ENCODE peak calls at places on chromosomes 16 and 17, in six cellular contexts. R is IMR-90, Q is stomach, E is psoas muscle, L is upper lobe of right lung, A is heart left ventricle. U is an unnamed sample.

GRCh38 chr16:69712914-69713581 is 13.3 kb downstream of the NQO1 start:
- DNase-seq in R (no peak), Q (no peak), E (no peak), L (no peak), A (no peak), U (no peak)

GRCh38 chr16:2799205-2799851 is 1.1 kb downstream of the PRSS41 start:
- DNase-seq in R (no peak), Q (no peak), E (peak; percentile 31), L (no peak), A (no peak), U (no peak)

GRCh38 chr16:53071748-53072301 is 17.0 kb downstream of the CHD9 start:
- DNase-seq in R (no peak), Q (no peak), E (peak; percentile 84), L (peak; percentile 71), A (peak; percentile 92), U (no peak)

GRCh38 chr16:24094660-24095059 is 161.5 kb upstream of the CACNG3 start:
- DNase-seq in R (no peak), Q (no peak), E (no peak), L (no peak), A (no peak), U (no peak)

GRCh38 chr16:85192233-85192632 is 80.0 kb upstream of the CIBAR2 start:
- DNase-seq in R (no peak), Q (no peak), E (no peak), L (no peak), A (no peak), U (no peak)

GRCh38 chr16:71676236-71676635 is 48.3 kb downstream of the PHLPP2 start:
- DNase-seq in R (no peak), Q (no peak), E (no peak), L (no peak), A (no peak), U (no peak)

GRCh38 chr16:57411362-57411976 is 6.9 kb downstream of the CCL17 start:
- DNase-seq in R (no peak), Q (no peak), E (no peak), L (no peak), A (no peak), U (no peak)

GRCh38 chr16:12468552-12468951 is 335.1 kb downstream of the CPPED1 start:
- DNase-seq in R (no peak), Q (no peak), E (no peak), L (no peak), A (no peak), U (no peak)

GRCh38 chr16:4477966-4478365 is 1.8 kb downstream of the HMOX2 start:
- DNase-seq in R (peak; percentile 61), Q (no peak), E (no peak), L (no peak), A (no peak), U (no peak)

GRCh38 chr17:81396722-81397313 is 1.6 kb downstream of the BAHCC1 start:
- DNase-seq in R (no peak), Q (peak; percentile 56), E (peak; percentile 76), L (peak; percentile 79), A (no peak), U (no peak)

GRCh38 chr17:77212081-77212832 is 71.5 kb downstream of the SEC14L1 start:
- DNase-seq in R (no peak), Q (no peak), E (no peak), L (no peak), A (no peak), U (no peak)

GRCh38 chr17:77214328-77214727 is 73.6 kb downstream of the SEC14L1 start:
- DNase-seq in R (no peak), Q (no peak), E (no peak), L (no peak), A (no peak), U (peak; percentile 39)

GRCh38 chr17:77212833-77213777 is 72.3 kb downstream of the SEC14L1 start:
- DNase-seq in R (no peak), Q (no peak), E (no peak), L (no peak), A (no peak), U (no peak)

GRCh38 chr17:77214743-77215142 is 74.0 kb downstream of the SEC14L1 start:
- DNase-seq in R (peak; percentile 31), Q (peak; percentile 51), E (peak; percentile 70), L (no peak), A (peak; percentile 57), U (peak; percentile 75)

DNA sequence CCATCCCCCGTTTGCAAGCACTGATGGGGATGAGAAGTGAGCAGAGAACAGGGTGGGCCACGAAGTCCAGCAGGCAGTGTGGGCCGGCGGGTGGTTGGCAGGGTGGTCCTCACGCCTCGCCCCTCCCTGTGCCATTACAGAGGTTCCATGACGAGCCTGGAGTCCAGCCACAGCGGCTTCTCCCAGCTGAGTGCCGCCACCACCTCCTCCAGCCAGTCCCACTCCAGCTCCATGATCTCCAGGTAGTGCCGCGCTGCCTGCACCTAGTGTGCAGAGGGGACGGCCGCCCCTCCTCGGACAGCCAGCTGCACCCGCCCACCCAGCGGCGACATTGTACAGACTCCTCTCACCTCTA is 73.0 kb downstream of the SEC14L1 start:
- DNase-seq in R (no peak), Q (no peak), E (no peak), L (no peak), A (no peak), U (no peak)
- H3K27ac ChIP-seq in R (no peak overlapping the region), Q (no peak overlapping the region), E (no peak overlapping the region), L (no peak overlapping the region), A (no peak overlapping the region), U (peak overlapping the region; percentile 98)

DNA sequence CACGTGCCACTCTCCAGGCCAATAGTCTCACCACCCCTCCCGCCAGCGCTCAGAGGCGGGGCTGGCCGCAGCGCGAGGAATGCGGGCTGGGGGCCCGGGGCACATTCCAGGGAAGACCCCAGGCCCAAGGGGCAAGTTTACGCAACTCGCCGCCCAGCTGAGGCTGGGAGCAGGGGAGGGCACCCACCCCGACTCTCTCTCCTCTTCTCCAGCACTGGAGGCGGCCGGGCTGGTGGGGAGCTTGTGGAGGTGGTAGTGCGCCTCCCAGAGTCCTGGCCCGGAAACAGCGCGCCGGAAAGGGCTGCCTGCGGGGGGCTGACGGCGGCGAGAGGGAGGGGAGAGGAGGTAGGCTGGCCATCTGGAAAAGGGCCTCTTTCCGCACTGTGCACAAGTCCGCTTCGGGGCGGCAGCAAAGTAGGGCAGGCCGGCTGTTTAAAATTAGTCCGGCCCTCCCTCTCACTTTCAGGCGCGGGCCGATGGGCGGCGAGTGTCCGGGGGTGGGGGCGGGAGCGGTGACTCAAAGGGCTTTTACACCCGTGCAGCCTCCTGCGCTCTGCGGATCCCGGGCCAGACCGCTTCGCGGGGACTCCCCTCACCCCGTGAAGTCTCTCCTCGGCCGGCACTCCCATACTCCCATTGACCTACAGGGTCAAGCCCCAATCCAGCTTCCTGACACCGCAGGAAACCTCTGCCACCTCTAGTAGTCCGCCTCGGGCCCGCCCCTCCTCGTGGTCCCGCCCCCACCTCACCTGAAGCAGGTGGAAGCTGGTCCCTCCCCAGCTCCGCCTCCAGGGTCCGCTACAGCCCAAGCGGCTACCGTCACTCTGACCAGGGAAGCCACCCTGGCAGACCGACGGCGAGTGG is 968 bp downstream of the FHOD1 start:
- DNase-seq in R (peak; percentile 85), Q (peak; percentile 95), E (peak; percentile 91), L (peak; percentile 97), A (peak; percentile 89), U (no peak)
- TF ChIP-seq CTCF in R (peak; percentile 42), Q (no peak), E (peak; percentile 33), L (peak; percentile 51), A (peak; percentile 17), U (peak; percentile 26)

DNA sequence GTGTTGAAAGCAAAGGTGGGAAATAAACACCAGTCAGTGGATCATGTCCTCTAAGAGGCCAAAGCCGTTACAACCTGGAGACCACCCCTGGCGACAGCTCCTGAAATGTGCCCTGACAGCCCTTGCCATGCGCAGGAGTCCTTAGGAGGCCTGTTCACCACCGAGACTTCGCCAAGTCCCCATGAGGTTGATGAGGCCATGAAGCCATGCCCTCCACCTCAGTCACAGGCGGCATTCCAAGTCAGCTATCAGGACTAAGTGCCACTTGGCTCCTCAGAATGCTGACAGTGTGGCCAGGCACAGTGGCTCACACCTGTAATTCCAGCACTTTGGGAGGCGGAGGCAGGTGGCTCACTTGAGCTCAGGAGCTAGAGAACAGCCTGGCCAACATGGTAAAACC is 27.1 kb downstream of the ADAM11 start:
- DNase-seq in R (no peak), Q (no peak), E (no peak), L (peak; percentile 71), A (no peak), U (no peak)
- H3K27ac ChIP-seq in R (no peak overlapping the region), Q (peak overlapping the region; percentile 46), E (no peak overlapping the region), L (no peak overlapping the region), A (peak overlapping the region; percentile 89), U (no peak overlapping the region)

DNA sequence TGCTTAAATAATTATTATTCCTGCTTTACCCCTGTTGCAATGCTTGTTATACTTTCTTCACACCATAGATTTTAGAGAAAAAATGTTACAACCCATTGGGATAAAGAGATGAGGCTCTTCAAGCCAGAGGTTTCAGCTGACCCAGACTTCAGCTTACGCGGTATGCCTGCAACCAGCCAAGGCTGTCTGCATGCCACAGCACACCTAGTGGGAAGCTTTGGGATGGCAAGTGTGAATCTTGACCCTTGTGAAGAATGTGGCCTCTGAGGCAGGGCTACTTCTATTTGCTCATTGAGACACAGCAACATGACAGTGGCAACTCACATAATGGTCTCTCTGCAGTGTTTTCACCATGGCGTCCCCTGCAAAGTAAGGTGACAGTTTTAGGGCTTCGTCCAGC is 193.9 kb upstream of the PIRT start:
- DNase-seq in R (no peak), Q (no peak), E (no peak), L (no peak), A (no peak), U (no peak)
- TF ChIP-seq CTCF in R (no peak), Q (no peak), E (no peak), L (no peak), A (no peak), U (no peak)

DNA sequence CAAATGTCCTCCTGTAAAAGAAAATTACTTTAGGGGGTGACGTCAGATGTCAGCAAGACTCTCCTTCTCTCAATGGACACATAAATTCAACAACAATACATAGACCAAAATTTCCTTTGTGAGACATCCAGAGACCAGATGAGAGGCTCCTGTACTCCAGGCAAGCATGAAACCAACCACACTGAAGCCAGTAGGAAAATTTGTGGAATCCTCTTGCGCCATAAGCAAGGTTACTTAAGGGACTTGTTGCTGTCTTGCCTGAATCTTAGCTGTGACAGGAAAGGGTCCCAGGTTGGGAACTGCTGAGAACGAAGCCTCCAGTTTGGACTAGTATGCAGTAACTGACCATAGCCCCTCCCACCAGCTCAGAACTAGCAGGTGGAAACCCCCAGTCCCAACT is 56.0 kb downstream of the CEP112 start:
- DNase-seq in R (peak; percentile 4), Q (no peak), E (no peak), L (no peak), A (no peak), U (no peak)
- H3K27ac ChIP-seq in R (no peak overlapping the region), Q (no peak overlapping the region), E (no peak overlapping the region), L (no peak overlapping the region), A (no peak overlapping the region), U (no peak overlapping the region)

DNA sequence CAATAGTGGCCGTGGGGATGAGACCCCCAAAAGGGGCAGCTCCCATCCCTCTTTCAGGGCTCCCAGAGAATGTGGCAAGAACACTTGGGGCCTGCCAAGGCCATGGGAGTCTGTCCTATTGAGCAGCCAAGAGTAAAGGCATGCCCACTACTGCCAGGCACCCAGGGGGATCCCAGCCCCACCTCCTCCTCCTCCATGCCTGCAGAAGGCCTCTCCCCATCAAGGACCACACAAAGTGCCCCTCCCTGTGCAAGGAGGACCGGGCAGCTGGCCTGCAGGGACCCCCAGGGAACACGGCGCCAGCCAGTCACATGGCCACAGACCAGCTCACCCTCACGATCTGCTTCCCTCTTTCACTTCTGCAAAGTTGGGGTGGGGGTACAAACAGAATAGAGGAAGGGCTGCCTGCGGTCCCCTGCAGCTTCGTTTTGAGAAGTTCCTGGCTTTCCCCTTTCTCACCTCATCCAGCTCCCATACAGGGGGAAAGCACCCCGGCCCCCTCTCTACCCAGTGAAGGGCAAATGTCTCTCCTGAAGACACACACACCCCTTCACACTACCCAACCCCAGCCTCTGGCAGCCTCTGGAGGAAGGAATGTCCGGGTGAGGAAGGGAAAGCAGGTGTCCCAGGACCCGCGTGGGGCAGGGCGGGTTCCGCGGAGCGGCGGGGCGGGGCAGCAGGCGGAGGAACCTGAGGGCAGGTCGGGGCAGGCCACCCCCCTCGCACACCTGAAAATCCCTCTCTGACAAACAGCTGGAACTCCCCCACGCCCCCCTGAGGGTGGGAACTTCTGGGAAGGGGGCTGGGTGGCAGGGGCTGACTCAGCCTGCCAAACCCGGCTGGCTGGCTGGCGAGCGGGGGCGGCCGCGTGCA is 2.0 kb downstream of the PPP1R9B start:
- DNase-seq in R (peak; percentile 39), Q (peak; percentile 62), E (peak; percentile 75), L (peak; percentile 84), A (peak; percentile 54), U (no peak)
- TF ChIP-seq CTCF in R (peak; percentile 39), Q (no peak), E (no peak), L (no peak), A (no peak), U (no peak)